ENCODE peak calls at places on chromosomes 5 and 9, in five cellular contexts. One of them, this sample, is unnamed.
A peak's percentile ranks its signal among the peaks of the same experiment; 100 is the strongest.

GRCh38 chr9:76835571-76836283 is 70.2 kb downstream of the PRUNE2 start:
- DNase-seq in NB4: no peak
- DNase-seq in WTC11: no peak
- DNase-seq in SK-N-SH: no peak
- DNase-seq in A549: peak; percentile 6
- DNase-seq in this sample: no peak

GRCh38 chr5:55682071-55682470 is 30.1 kb downstream of the SLC38A9 start:
- DNase-seq in NB4: no peak
- DNase-seq in WTC11: no peak
- DNase-seq in A549: no peak
- DNase-seq in SK-N-SH: no peak
- DNase-seq in this sample: no peak

GRCh38 chr5:10030219-10030831 is 219.4 kb downstream of the ATPSCKMT start:
- DNase-seq in WTC11: peak; percentile 59
- DNase-seq in A549: peak; percentile 20
- DNase-seq in NB4: peak; percentile 46
- DNase-seq in SK-N-SH: no peak
- DNase-seq in this sample: no peak

GRCh38 chr9:131478421-131478868 is 24.3 kb upstream of the POMT1 start:
- DNase-seq in SK-N-SH: peak; percentile 86
- DNase-seq in A549: peak; percentile 49
- DNase-seq in WTC11: peak; percentile 83
- DNase-seq in NB4: peak; percentile 40
- DNase-seq in this sample: peak; percentile 29

GRCh38 chr5:171840066-171840465 is 54.4 kb downstream of the SMIM23 start:
- DNase-seq in NB4: peak; percentile 44
- DNase-seq in A549: peak; percentile 27
- DNase-seq in WTC11: no peak
- DNase-seq in SK-N-SH: no peak
- DNase-seq in this sample: no peak

GRCh38 chr9:69173891-69174644 is at the start of gene TJP2:
- DNase-seq in A549: no peak
- DNase-seq in NB4: peak; percentile 50
- DNase-seq in WTC11: peak; percentile 77
- DNase-seq in SK-N-SH: peak; percentile 87
- DNase-seq in this sample: peak; percentile 64

GRCh38 chr5:103393131-103393754 is 134.7 kb downstream of the MACIR start:
- DNase-seq in A549: no peak
- DNase-seq in SK-N-SH: no peak
- DNase-seq in NB4: peak; percentile 7
- DNase-seq in WTC11: no peak
- DNase-seq in this sample: no peak

GRCh38 chr9:12773562-12773961 is 1.3 kb upstream of the LURAP1L start:
- DNase-seq in NB4: no peak
- DNase-seq in A549: no peak
- DNase-seq in SK-N-SH: no peak
- DNase-seq in WTC11: no peak
- DNase-seq in this sample: no peak

DNA sequence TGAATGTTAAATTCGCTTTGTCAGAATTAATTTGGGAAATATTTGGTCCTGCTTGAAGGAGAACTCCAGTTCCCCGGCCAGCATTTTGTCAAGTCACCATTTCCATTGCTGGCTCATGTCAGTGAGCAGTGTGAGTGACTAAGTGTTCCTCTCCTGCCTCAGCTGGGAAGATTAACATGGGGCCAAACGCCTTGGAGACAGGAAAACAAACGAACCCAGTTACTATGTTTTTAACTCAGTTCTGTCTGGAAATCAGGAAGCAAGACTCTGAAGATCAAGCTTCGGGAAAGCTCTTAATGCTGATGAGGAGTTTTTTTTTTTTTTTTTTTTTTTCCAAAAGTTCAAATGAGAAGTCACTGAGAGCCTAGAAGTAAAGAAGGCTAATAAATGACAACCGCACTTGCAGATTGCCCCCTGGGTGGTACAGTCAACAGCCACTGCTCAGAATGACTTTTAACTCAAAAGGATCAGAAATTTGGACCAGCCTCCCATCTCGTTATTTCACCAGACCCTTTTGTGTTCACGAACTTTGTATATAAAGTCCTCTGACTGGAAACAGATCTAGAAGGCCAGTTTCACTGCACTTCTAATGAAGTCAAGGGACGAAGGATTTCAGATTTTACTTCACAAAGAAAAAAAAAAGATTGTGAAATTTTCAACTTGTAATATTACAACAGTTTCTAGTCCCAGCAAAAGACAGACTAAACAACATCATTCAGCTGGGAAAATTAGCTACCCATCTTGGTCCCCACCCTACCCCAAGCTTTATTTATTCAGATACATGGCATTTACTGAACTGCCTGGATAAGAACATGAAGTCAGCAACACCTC is 121.3 kb downstream of the LHFPL2 start:
- DNase-seq in SK-N-SH: no peak
- DNase-seq in WTC11: no peak
- DNase-seq in A549: peak; percentile 86
- DNase-seq in NB4: no peak
- DNase-seq in this sample: peak; percentile 99
- TF ChIP-seq MAX in SK-N-SH: peak; percentile 15
- TF ChIP-seq MAX in WTC11: no peak
- TF ChIP-seq MAX in A549: no peak
- TF ChIP-seq MAX in NB4: no peak
- TF ChIP-seq MAX in this sample: no peak

GRCh38 chr9:15935661-15936315 is 382.9 kb downstream of the CCDC171 start:
- DNase-seq in A549: no peak
- DNase-seq in NB4: no peak
- DNase-seq in WTC11: no peak
- DNase-seq in SK-N-SH: no peak
- DNase-seq in this sample: no peak

GRCh38 chr9:15936316-15936869 is 383.6 kb downstream of the CCDC171 start:
- DNase-seq in WTC11: no peak
- DNase-seq in SK-N-SH: peak; percentile 19
- DNase-seq in A549: no peak
- DNase-seq in NB4: no peak
- DNase-seq in this sample: peak; percentile 27
- TF ChIP-seq MAX in WTC11: no peak
- TF ChIP-seq MAX in SK-N-SH: no peak
- TF ChIP-seq MAX in A549: no peak
- TF ChIP-seq MAX in NB4: no peak
- TF ChIP-seq MAX in this sample: no peak

GRCh38 chr5:153498516-153498915 is 8.0 kb downstream of the GRIA1 start:
- DNase-seq in WTC11: no peak
- DNase-seq in NB4: no peak
- DNase-seq in A549: no peak
- DNase-seq in SK-N-SH: no peak
- DNase-seq in this sample: no peak
- TF ChIP-seq MAX in WTC11: no peak
- TF ChIP-seq MAX in NB4: no peak
- TF ChIP-seq MAX in A549: no peak
- TF ChIP-seq MAX in SK-N-SH: no peak
- TF ChIP-seq MAX in this sample: no peak

DNA sequence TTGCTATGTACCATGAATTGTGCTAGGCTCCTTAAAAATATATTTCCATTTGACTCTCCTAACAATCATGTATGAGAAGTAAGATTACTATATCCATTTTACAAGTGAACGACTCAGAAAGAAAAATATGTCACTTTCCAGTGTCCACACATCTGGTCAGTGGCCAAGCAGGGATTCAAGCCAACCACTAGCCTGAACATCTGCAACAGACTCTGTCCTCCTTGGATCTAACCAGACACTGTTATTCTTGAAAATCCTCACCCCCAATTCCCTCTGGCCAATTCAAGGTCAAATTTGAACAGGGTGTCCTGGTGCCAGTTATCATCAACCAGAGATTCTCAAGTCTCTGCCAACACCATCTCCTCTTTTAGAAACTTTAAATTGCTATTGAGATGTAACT is 344.1 kb upstream of the WWC1 start:
- DNase-seq in A549: no peak
- DNase-seq in WTC11: no peak
- DNase-seq in SK-N-SH: no peak
- DNase-seq in NB4: no peak
- DNase-seq in this sample: no peak
- TF ChIP-seq MAX in A549: no peak
- TF ChIP-seq MAX in WTC11: no peak
- TF ChIP-seq MAX in SK-N-SH: no peak
- TF ChIP-seq MAX in NB4: no peak
- TF ChIP-seq MAX in this sample: no peak

GRCh38 chr9:104682642-104683041 is 11.7 kb upstream of the OR13D1 start:
- DNase-seq in NB4: peak; percentile 66
- DNase-seq in SK-N-SH: peak; percentile 25
- DNase-seq in A549: peak; percentile 68
- DNase-seq in WTC11: no peak
- DNase-seq in this sample: peak; percentile 60
- TF ChIP-seq MAX in NB4: peak; percentile 22
- TF ChIP-seq MAX in SK-N-SH: no peak
- TF ChIP-seq MAX in A549: no peak
- TF ChIP-seq MAX in WTC11: no peak
- TF ChIP-seq MAX in this sample: no peak

GRCh38 chr9:118609355-118610044 is 759.7 kb downstream of the BRINP1 start:
- DNase-seq in NB4: no peak
- DNase-seq in SK-N-SH: no peak
- DNase-seq in WTC11: no peak
- DNase-seq in A549: peak; percentile 70
- DNase-seq in this sample: no peak
- TF ChIP-seq MAX in NB4: no peak
- TF ChIP-seq MAX in SK-N-SH: no peak
- TF ChIP-seq MAX in WTC11: no peak
- TF ChIP-seq MAX in A549: peak; percentile 49
- TF ChIP-seq MAX in this sample: no peak

GRCh38 chr9:211557-211956 is 3.1 kb upstream of the DOCK8 start:
- DNase-seq in NB4: peak; percentile 15
- DNase-seq in SK-N-SH: no peak
- DNase-seq in WTC11: no peak
- DNase-seq in A549: no peak
- DNase-seq in this sample: no peak

GRCh38 chr9:212265-212664 is 2.4 kb upstream of the DOCK8 start:
- DNase-seq in A549: no peak
- DNase-seq in WTC11: no peak
- DNase-seq in SK-N-SH: no peak
- DNase-seq in NB4: peak; percentile 9
- DNase-seq in this sample: no peak

GRCh38 chr9:215631-216155 is 1.0 kb downstream of the DOCK8 start:
- DNase-seq in WTC11: no peak
- DNase-seq in NB4: peak; percentile 41
- DNase-seq in SK-N-SH: no peak
- DNase-seq in A549: no peak
- DNase-seq in this sample: no peak

GRCh38 chr9:211036-211435 is 3.6 kb upstream of the DOCK8 start:
- DNase-seq in WTC11: no peak
- DNase-seq in A549: no peak
- DNase-seq in NB4: peak; percentile 7
- DNase-seq in SK-N-SH: no peak
- DNase-seq in this sample: peak; percentile 0

DNA sequence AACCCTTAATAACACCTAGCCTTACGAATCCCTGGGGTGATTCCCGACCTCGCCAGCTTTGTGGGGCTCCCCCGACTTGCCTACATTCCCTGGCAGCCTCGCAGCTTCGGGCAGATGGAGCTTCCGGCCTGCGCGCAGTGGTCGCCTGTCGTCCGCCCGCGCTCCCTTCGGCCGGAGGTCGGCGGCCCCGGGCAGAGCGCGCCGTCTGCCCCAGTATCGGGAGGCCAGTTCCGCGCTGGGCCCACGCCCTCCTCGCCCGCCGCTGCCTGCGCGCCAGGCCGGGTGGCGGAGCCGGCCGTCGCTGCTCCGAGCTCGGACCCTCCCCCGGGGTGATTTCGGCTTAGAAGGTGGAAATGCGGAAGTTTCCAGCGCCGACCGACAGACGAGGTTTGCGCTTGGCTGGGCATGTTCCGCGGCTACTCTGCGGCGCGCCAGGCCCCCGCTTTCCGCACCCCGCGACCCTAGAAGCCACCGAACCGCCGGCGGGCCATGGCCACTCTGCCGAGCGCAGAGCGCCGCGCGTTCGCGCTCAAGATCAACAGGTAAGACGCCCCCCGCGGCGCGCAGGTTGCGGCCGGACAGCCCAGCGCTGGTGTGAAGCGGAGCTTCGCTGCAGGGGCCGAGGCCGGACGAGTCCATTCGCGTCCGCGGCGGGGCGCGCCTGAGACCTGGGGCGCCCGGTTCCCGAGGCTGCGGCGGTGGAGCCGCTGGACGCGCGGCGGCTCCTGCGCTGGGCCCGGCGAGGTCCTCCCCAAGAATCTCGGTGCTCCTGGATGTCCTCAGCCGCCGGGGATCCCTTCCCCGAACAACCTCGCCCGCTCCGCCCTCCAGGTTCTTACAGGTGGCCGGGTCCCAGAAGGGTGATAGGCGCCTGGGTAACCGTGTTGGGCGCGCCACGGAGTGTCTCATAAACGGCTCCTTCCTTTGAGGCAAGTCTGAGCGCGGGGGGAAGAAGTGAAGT is at the start of gene DOCK8:
- DNase-seq in A549: peak; percentile 75
- DNase-seq in NB4: peak; percentile 99
- DNase-seq in WTC11: peak; percentile 90
- DNase-seq in SK-N-SH: peak; percentile 32
- DNase-seq in this sample: peak; percentile 24
- TF ChIP-seq MAX in A549: no peak
- TF ChIP-seq MAX in NB4: peak; percentile 67
- TF ChIP-seq MAX in WTC11: peak; percentile 87
- TF ChIP-seq MAX in SK-N-SH: no peak
- TF ChIP-seq MAX in this sample: no peak

GRCh38 chr9:32334112-32334511 is 50.3 kb upstream of the ACO1 start:
- DNase-seq in NB4: no peak
- DNase-seq in WTC11: peak; percentile 15
- DNase-seq in SK-N-SH: no peak
- DNase-seq in A549: no peak
- DNase-seq in this sample: no peak

GRCh38 chr9:32340401-32340800 is 44.0 kb upstream of the ACO1 start:
- DNase-seq in A549: no peak
- DNase-seq in SK-N-SH: no peak
- DNase-seq in WTC11: no peak
- DNase-seq in NB4: no peak
- DNase-seq in this sample: no peak

GRCh38 chr9:32331240-32331639 is 53.2 kb upstream of the ACO1 start:
- DNase-seq in A549: no peak
- DNase-seq in SK-N-SH: no peak
- DNase-seq in NB4: no peak
- DNase-seq in WTC11: no peak
- DNase-seq in this sample: no peak

GRCh38 chr9:32339424-32339823 is 45.0 kb upstream of the ACO1 start:
- DNase-seq in WTC11: no peak
- DNase-seq in SK-N-SH: no peak
- DNase-seq in NB4: no peak
- DNase-seq in A549: no peak
- DNase-seq in this sample: no peak

DNA sequence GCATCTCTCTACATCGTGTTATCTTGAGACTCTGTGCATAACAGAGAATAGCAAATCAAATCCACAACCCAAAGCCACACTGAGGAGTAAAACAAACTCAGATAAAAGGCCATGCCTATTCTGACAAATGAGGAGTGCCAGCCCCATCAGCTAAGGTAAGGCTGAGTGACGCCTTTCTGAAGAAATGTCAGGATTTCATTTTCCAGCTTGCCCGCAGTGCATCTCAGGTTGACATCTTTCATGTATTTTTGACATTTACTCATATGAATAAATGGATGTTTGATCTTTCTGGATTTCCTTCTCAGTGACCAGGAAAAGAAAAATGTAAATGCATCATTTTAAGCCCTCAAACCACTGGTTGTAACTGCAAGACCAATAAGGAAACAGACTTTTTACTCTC is 49.3 kb upstream of the ACO1 start:
- DNase-seq in NB4: no peak
- DNase-seq in SK-N-SH: no peak
- DNase-seq in WTC11: no peak
- DNase-seq in A549: no peak
- DNase-seq in this sample: no peak
- TF ChIP-seq MAX in NB4: no peak
- TF ChIP-seq MAX in SK-N-SH: no peak
- TF ChIP-seq MAX in WTC11: no peak
- TF ChIP-seq MAX in A549: no peak
- TF ChIP-seq MAX in this sample: no peak

This sample was measured in endothelial cell of umbilical vein.